ENCODE peak calls at places on chromosome 6, in eight cellular contexts. One of them, this sample, is unnamed.

GRCh38 chr6:130602151-130602770 is 224.9 kb upstream of the SMLR1 start:
- DNase-seq in kidney: no peak
- DNase-seq in NCI-H226: peak; percentile 98
- DNase-seq in GM04504: peak; percentile 93
- DNase-seq in CD4-positive, alpha-beta T cell: no peak
- DNase-seq in WTC11: no peak
- DNase-seq in dermis blood vessel endothelial cell: peak; percentile 99
- DNase-seq in GM20000: no peak
- DNase-seq in this sample: peak; percentile 92

GRCh38 chr6:32790306-32790705 is 26.5 kb downstream of the HLA-DOB start:
- DNase-seq in GM20000: no peak
- DNase-seq in kidney: no peak
- DNase-seq in NCI-H226: peak; percentile 31
- DNase-seq in dermis blood vessel endothelial cell: no peak
- DNase-seq in GM04504: no peak
- DNase-seq in WTC11: no peak
- DNase-seq in CD4-positive, alpha-beta T cell: no peak
- DNase-seq in this sample: no peak

GRCh38 chr6:111219785-111220184 is 132.5 kb downstream of the SLC16A10 start:
- DNase-seq in dermis blood vessel endothelial cell: no peak
- DNase-seq in kidney: no peak
- DNase-seq in CD4-positive, alpha-beta T cell: no peak
- DNase-seq in GM20000: no peak
- DNase-seq in NCI-H226: no peak
- DNase-seq in WTC11: no peak
- DNase-seq in GM04504: no peak
- DNase-seq in this sample: no peak

GRCh38 chr6:56906752-56907151 is 48.2 kb upstream of the BEND6 start:
- DNase-seq in kidney: no peak
- DNase-seq in CD4-positive, alpha-beta T cell: no peak
- DNase-seq in WTC11: no peak
- DNase-seq in dermis blood vessel endothelial cell: no peak
- DNase-seq in GM20000: no peak
- DNase-seq in GM04504: no peak
- DNase-seq in NCI-H226: no peak
- DNase-seq in this sample: no peak

GRCh38 chr6:96468681-96469224 is 52.9 kb upstream of the UFL1 start:
- DNase-seq in NCI-H226: no peak
- DNase-seq in kidney: no peak
- DNase-seq in GM04504: no peak
- DNase-seq in GM20000: no peak
- DNase-seq in CD4-positive, alpha-beta T cell: no peak
- DNase-seq in dermis blood vessel endothelial cell: no peak
- DNase-seq in WTC11: no peak
- DNase-seq in this sample: no peak

GRCh38 chr6:45667265-45667664 is 289.5 kb upstream of the SUPT3H start:
- DNase-seq in GM04504: no peak
- DNase-seq in WTC11: no peak
- DNase-seq in NCI-H226: no peak
- DNase-seq in GM20000: no peak
- DNase-seq in dermis blood vessel endothelial cell: no peak
- DNase-seq in kidney: no peak
- DNase-seq in CD4-positive, alpha-beta T cell: no peak
- DNase-seq in this sample: no peak

GRCh38 chr6:136782021-136782770 is 10.1 kb downstream of the MAP3K5 start:
- DNase-seq in GM20000: no peak
- DNase-seq in kidney: no peak
- DNase-seq in WTC11: no peak
- DNase-seq in CD4-positive, alpha-beta T cell: no peak
- DNase-seq in dermis blood vessel endothelial cell: peak; percentile 78
- DNase-seq in NCI-H226: peak; percentile 59
- DNase-seq in GM04504: no peak
- DNase-seq in this sample: no peak

GRCh38 chr6:100084301-100085161 is 90.5 kb upstream of the MCHR2 start:
- DNase-seq in kidney: no peak
- DNase-seq in GM04504: peak; percentile 74
- DNase-seq in CD4-positive, alpha-beta T cell: no peak
- DNase-seq in dermis blood vessel endothelial cell: no peak
- DNase-seq in WTC11: no peak
- DNase-seq in GM20000: no peak
- DNase-seq in NCI-H226: peak; percentile 87
- DNase-seq in this sample: peak; percentile 83

GRCh38 chr6:159540152-159540551 is 152.9 kb downstream of the SOD2 start:
- DNase-seq in WTC11: peak; percentile 82
- DNase-seq in GM20000: no peak
- DNase-seq in GM04504: no peak
- DNase-seq in kidney: no peak
- DNase-seq in dermis blood vessel endothelial cell: no peak
- DNase-seq in NCI-H226: no peak
- DNase-seq in CD4-positive, alpha-beta T cell: no peak
- DNase-seq in this sample: no peak

GRCh38 chr6:46170357-46171289 is at the start of gene ENPP5:
- DNase-seq in kidney: peak; percentile 97
- DNase-seq in CD4-positive, alpha-beta T cell: peak; percentile 32
- DNase-seq in dermis blood vessel endothelial cell: no peak
- DNase-seq in GM20000: peak; percentile 70
- DNase-seq in GM04504: no peak
- DNase-seq in WTC11: peak; percentile 98
- DNase-seq in NCI-H226: peak; percentile 54
- DNase-seq in this sample: no peak

GRCh38 chr6:72140795-72141194 is 254.4 kb downstream of the RIMS1 start:
- DNase-seq in GM04504: no peak
- DNase-seq in GM20000: no peak
- DNase-seq in kidney: no peak
- DNase-seq in WTC11: no peak
- DNase-seq in dermis blood vessel endothelial cell: no peak
- DNase-seq in CD4-positive, alpha-beta T cell: no peak
- DNase-seq in NCI-H226: no peak
- DNase-seq in this sample: no peak

GRCh38 chr6:53975966-53976610 is 135.2 kb upstream of the MLIP start:
- DNase-seq in kidney: no peak
- DNase-seq in NCI-H226: no peak
- DNase-seq in CD4-positive, alpha-beta T cell: no peak
- DNase-seq in GM20000: no peak
- DNase-seq in GM04504: no peak
- DNase-seq in WTC11: no peak
- DNase-seq in dermis blood vessel endothelial cell: no peak
- DNase-seq in this sample: no peak

GRCh38 chr6:114997813-114998292 is 655.0 kb upstream of the HS3ST5 start:
- DNase-seq in GM04504: no peak
- DNase-seq in NCI-H226: no peak
- DNase-seq in GM20000: peak; percentile 6
- DNase-seq in kidney: no peak
- DNase-seq in WTC11: no peak
- DNase-seq in CD4-positive, alpha-beta T cell: no peak
- DNase-seq in dermis blood vessel endothelial cell: no peak
- DNase-seq in this sample: no peak

GRCh38 chr6:124870611-124871201 is 91.5 kb upstream of the RNF217 start:
- DNase-seq in NCI-H226: no peak
- DNase-seq in kidney: no peak
- DNase-seq in CD4-positive, alpha-beta T cell: no peak
- DNase-seq in GM20000: no peak
- DNase-seq in GM04504: no peak
- DNase-seq in WTC11: no peak
- DNase-seq in dermis blood vessel endothelial cell: peak; percentile 69
- DNase-seq in this sample: no peak

GRCh38 chr6:4581468-4582420 is 194.5 kb upstream of the CDYL start:
- DNase-seq in CD4-positive, alpha-beta T cell: no peak
- DNase-seq in NCI-H226: peak; percentile 98
- DNase-seq in GM04504: peak; percentile 74
- DNase-seq in kidney: no peak
- DNase-seq in WTC11: no peak
- DNase-seq in GM20000: no peak
- DNase-seq in dermis blood vessel endothelial cell: peak; percentile 94
- DNase-seq in this sample: peak; percentile 67

GRCh38 chr6:51299649-51300380 is 481.1 kb downstream of the TFAP2B start:
- DNase-seq in dermis blood vessel endothelial cell: no peak
- DNase-seq in WTC11: no peak
- DNase-seq in kidney: no peak
- DNase-seq in GM20000: no peak
- DNase-seq in CD4-positive, alpha-beta T cell: no peak
- DNase-seq in NCI-H226: no peak
- DNase-seq in GM04504: no peak
- DNase-seq in this sample: no peak

GRCh38 chr6:156771761-156772160 is 5.4 kb upstream of the ARID1B start:
- DNase-seq in GM04504: no peak
- DNase-seq in CD4-positive, alpha-beta T cell: no peak
- DNase-seq in WTC11: no peak
- DNase-seq in GM20000: no peak
- DNase-seq in NCI-H226: no peak
- DNase-seq in kidney: no peak
- DNase-seq in dermis blood vessel endothelial cell: no peak
- DNase-seq in this sample: no peak

GRCh38 chr6:79413562-79414002 is 123.6 kb downstream of the LCA5 start:
- DNase-seq in CD4-positive, alpha-beta T cell: no peak
- DNase-seq in NCI-H226: peak; percentile 80
- DNase-seq in kidney: no peak
- DNase-seq in WTC11: no peak
- DNase-seq in dermis blood vessel endothelial cell: no peak
- DNase-seq in GM04504: no peak
- DNase-seq in GM20000: no peak
- DNase-seq in this sample: no peak

GRCh38 chr6:100880149-100880900 is 804 bp downstream of the ASCC3 start:
- DNase-seq in WTC11: no peak
- DNase-seq in CD4-positive, alpha-beta T cell: no peak
- DNase-seq in GM04504: no peak
- DNase-seq in kidney: no peak
- DNase-seq in GM20000: no peak
- DNase-seq in NCI-H226: no peak
- DNase-seq in dermis blood vessel endothelial cell: peak; percentile 28
- DNase-seq in this sample: no peak

GRCh38 chr6:170031684-170032121 is 259.2 kb downstream of the DLL1 start:
- DNase-seq in GM04504: no peak
- DNase-seq in dermis blood vessel endothelial cell: no peak
- DNase-seq in CD4-positive, alpha-beta T cell: no peak
- DNase-seq in NCI-H226: no peak
- DNase-seq in kidney: peak; percentile 48
- DNase-seq in WTC11: peak; percentile 3
- DNase-seq in GM20000: no peak
- DNase-seq in this sample: no peak

GRCh38 chr6:1986454-1987243 is 258.8 kb downstream of the GMDS start:
- DNase-seq in dermis blood vessel endothelial cell: no peak
- DNase-seq in WTC11: no peak
- DNase-seq in GM20000: no peak
- DNase-seq in CD4-positive, alpha-beta T cell: no peak
- DNase-seq in GM04504: no peak
- DNase-seq in NCI-H226: no peak
- DNase-seq in kidney: no peak
- DNase-seq in this sample: no peak

GRCh38 chr6:152207915-152208714 is 400.6 kb downstream of the ESR1 start:
- DNase-seq in CD4-positive, alpha-beta T cell: no peak
- DNase-seq in GM04504: no peak
- DNase-seq in dermis blood vessel endothelial cell: no peak
- DNase-seq in kidney: no peak
- DNase-seq in WTC11: no peak
- DNase-seq in NCI-H226: no peak
- DNase-seq in GM20000: no peak
- DNase-seq in this sample: no peak

GRCh38 chr6:33822575-33823395 is 19.0 kb upstream of the MLN start:
- DNase-seq in WTC11: peak; percentile 76
- DNase-seq in GM04504: no peak
- DNase-seq in kidney: peak; percentile 62
- DNase-seq in GM20000: no peak
- DNase-seq in NCI-H226: peak; percentile 50
- DNase-seq in dermis blood vessel endothelial cell: peak; percentile 48
- DNase-seq in CD4-positive, alpha-beta T cell: no peak
- DNase-seq in this sample: no peak

GRCh38 chr6:32954983-32955802 is 2.3 kb upstream of the HLA-DMA start:
- DNase-seq in WTC11: peak; percentile 53
- DNase-seq in kidney: no peak
- DNase-seq in GM20000: no peak
- DNase-seq in CD4-positive, alpha-beta T cell: no peak
- DNase-seq in GM04504: no peak
- DNase-seq in NCI-H226: no peak
- DNase-seq in dermis blood vessel endothelial cell: peak; percentile 39
- DNase-seq in this sample: no peak

GRCh38 chr6:34425132-34425497 is 754 bp downstream of the RPS10 start:
- DNase-seq in GM20000: no peak
- DNase-seq in GM04504: no peak
- DNase-seq in NCI-H226: no peak
- DNase-seq in dermis blood vessel endothelial cell: no peak
- DNase-seq in kidney: peak; percentile 53
- DNase-seq in CD4-positive, alpha-beta T cell: no peak
- DNase-seq in WTC11: no peak
- DNase-seq in this sample: no peak

GRCh38 chr6:40640591-40641293 is 53.6 kb upstream of the LRFN2 start:
- DNase-seq in GM04504: no peak
- DNase-seq in GM20000: no peak
- DNase-seq in dermis blood vessel endothelial cell: no peak
- DNase-seq in CD4-positive, alpha-beta T cell: no peak
- DNase-seq in NCI-H226: no peak
- DNase-seq in WTC11: no peak
- DNase-seq in kidney: no peak
- DNase-seq in this sample: no peak

GRCh38 chr6:138724015-138724414 is 49.6 kb upstream of the CCDC28A start:
- DNase-seq in GM04504: no peak
- DNase-seq in NCI-H226: peak; percentile 6
- DNase-seq in dermis blood vessel endothelial cell: peak; percentile 66
- DNase-seq in CD4-positive, alpha-beta T cell: no peak
- DNase-seq in GM20000: no peak
- DNase-seq in WTC11: no peak
- DNase-seq in kidney: no peak
- DNase-seq in this sample: no peak

GRCh38 chr6:27280064-27280539 is 32.0 kb downstream of the POM121L2 start:
- DNase-seq in NCI-H226: peak; percentile 50
- DNase-seq in kidney: no peak
- DNase-seq in dermis blood vessel endothelial cell: peak; percentile 53
- DNase-seq in GM04504: no peak
- DNase-seq in GM20000: peak; percentile 28
- DNase-seq in CD4-positive, alpha-beta T cell: peak; percentile 9
- DNase-seq in WTC11: peak; percentile 67
- DNase-seq in this sample: no peak

GRCh38 chr6:94215614-94216013 is 796.3 kb upstream of the EPHA7 start:
- DNase-seq in kidney: no peak
- DNase-seq in WTC11: no peak
- DNase-seq in GM04504: no peak
- DNase-seq in dermis blood vessel endothelial cell: no peak
- DNase-seq in NCI-H226: no peak
- DNase-seq in CD4-positive, alpha-beta T cell: no peak
- DNase-seq in GM20000: no peak
- DNase-seq in this sample: no peak

GRCh38 chr6:28982476-28983266 is 22.4 kb downstream of the ZNF311 start:
- DNase-seq in NCI-H226: peak; percentile 36
- DNase-seq in WTC11: no peak
- DNase-seq in kidney: no peak
- DNase-seq in CD4-positive, alpha-beta T cell: no peak
- DNase-seq in dermis blood vessel endothelial cell: peak; percentile 73
- DNase-seq in GM20000: no peak
- DNase-seq in GM04504: peak; percentile 24
- DNase-seq in this sample: no peak

GRCh38 chr6:160102956-160103824 is 18.4 kb upstream of the SLC22A1 start:
- DNase-seq in GM20000: peak; percentile 53
- DNase-seq in GM04504: peak; percentile 12
- DNase-seq in CD4-positive, alpha-beta T cell: no peak
- DNase-seq in WTC11: peak; percentile 55
- DNase-seq in kidney: no peak
- DNase-seq in dermis blood vessel endothelial cell: peak; percentile 65
- DNase-seq in NCI-H226: no peak
- DNase-seq in this sample: no peak

GRCh38 chr6:20203561-20204528 is 8.4 kb downstream of the MBOAT1 start:
- DNase-seq in dermis blood vessel endothelial cell: no peak
- DNase-seq in WTC11: no peak
- DNase-seq in kidney: no peak
- DNase-seq in GM20000: no peak
- DNase-seq in GM04504: no peak
- DNase-seq in NCI-H226: no peak
- DNase-seq in CD4-positive, alpha-beta T cell: no peak
- DNase-seq in this sample: no peak

GRCh38 chr6:110687326-110687725 is 127.9 kb downstream of the CDK19 start:
- DNase-seq in CD4-positive, alpha-beta T cell: no peak
- DNase-seq in kidney: no peak
- DNase-seq in NCI-H226: no peak
- DNase-seq in GM20000: no peak
- DNase-seq in GM04504: no peak
- DNase-seq in dermis blood vessel endothelial cell: peak; percentile 54
- DNase-seq in WTC11: no peak
- DNase-seq in this sample: no peak

GRCh38 chr6:7025861-7026260 is 81.9 kb upstream of the RREB1 start:
- DNase-seq in GM20000: no peak
- DNase-seq in WTC11: no peak
- DNase-seq in GM04504: no peak
- DNase-seq in NCI-H226: no peak
- DNase-seq in CD4-positive, alpha-beta T cell: no peak
- DNase-seq in kidney: no peak
- DNase-seq in dermis blood vessel endothelial cell: no peak
- DNase-seq in this sample: no peak

This sample was measured in BJ.